ENCODE peak calls at places on chromosomes 1 and 21, in eight cellular contexts. X, U, H, Y, L, J, P and W are unnamed samples.

GRCh38 chr1:151399890-151400235 is 490 bp downstream of the PSMB4 start:
- DNase-seq in U (no peak), Y (no peak), P (no peak), J (no peak), H (no peak), X (no peak), L (peak; percentile 32), W (peak; percentile 42)

GRCh38 chr1:185528084-185528656 is 206.0 kb upstream of the HMCN1 start:
- DNase-seq in U (no peak), L (no peak), Y (no peak), J (no peak), H (no peak), P (no peak), X (no peak), W (no peak)

GRCh38 chr1:19625264-19625663 is 18.8 kb upstream of the NBL1 start:
- DNase-seq in U (no peak), L (no peak), P (no peak), X (no peak), Y (no peak), H (no peak), J (no peak), W (no peak)

GRCh38 chr1:29453502-29454240 is 217.3 kb downstream of the PTPRU start:
- DNase-seq in J (peak; percentile 26), H (peak; percentile 43), X (peak; percentile 58), Y (peak; percentile 74), U (peak; percentile 70), P (peak; percentile 70), L (peak; percentile 88), W (peak; percentile 68)

GRCh38 chr21:26169611-26170470 is 729 bp downstream of the APP start:
- DNase-seq in P (no peak), H (no peak), L (peak; percentile 10), X (peak; percentile 58), Y (peak; percentile 83), U (peak; percentile 16), J (peak; percentile 59), W (no peak)

GRCh38 chr1:41341756-41342562 is 19.3 kb upstream of the FOXO6 start:
- DNase-seq in L (no peak), P (no peak), U (no peak), Y (no peak), H (no peak), X (no peak), J (peak; percentile 77), W (peak; percentile 80)

GRCh38 chr1:67559222-67559700 is 125.7 kb upstream of the GADD45A start:
- DNase-seq in P (no peak), J (no peak), U (no peak), H (no peak), X (peak; percentile 30), Y (no peak), L (peak; percentile 63), W (no peak)

GRCh38 chr1:7039590-7039989 is 254.3 kb downstream of the CAMTA1 start:
- DNase-seq in J (no peak), L (no peak), H (no peak), Y (no peak), U (no peak), P (no peak), X (no peak), W (no peak)

GRCh38 chr1:48543854-48544253 is 71.8 kb upstream of the SPATA6 start:
- DNase-seq in H (no peak), P (no peak), Y (no peak), U (no peak), X (no peak), L (no peak), J (no peak), W (no peak)

GRCh38 chr1:55146781-55147180 is 68.4 kb downstream of the USP24 start:
- DNase-seq in H (no peak), U (no peak), J (no peak), L (peak; percentile 25), P (no peak), X (peak; percentile 22), Y (no peak), W (no peak)

GRCh38 chr1:55147504-55147903 is 67.7 kb downstream of the USP24 start:
- DNase-seq in X (no peak), J (no peak), P (no peak), H (no peak), U (no peak), L (no peak), Y (no peak), W (no peak)

GRCh38 chr1:55141295-55141893 is 73.8 kb downstream of the USP24 start:
- DNase-seq in Y (no peak), U (no peak), L (no peak), J (no peak), X (no peak), P (no peak), H (no peak), W (no peak)

GRCh38 chr1:55143686-55144085 is 71.5 kb downstream of the USP24 start:
- DNase-seq in J (no peak), H (peak; percentile 34), X (peak; percentile 54), P (peak; percentile 56), U (peak; percentile 35), L (peak; percentile 25), Y (no peak), W (peak; percentile 13)

GRCh38 chr1:55144886-55145285 is 70.3 kb downstream of the USP24 start:
- DNase-seq in P (no peak), Y (no peak), J (no peak), H (no peak), X (no peak), U (no peak), L (no peak), W (peak; percentile 21)
- H3K4me3 ChIP-seq in P (no peak overlapping the region), Y (no peak overlapping the region), J (no peak overlapping the region), H (no peak overlapping the region), X (no peak overlapping the region), U (no peak overlapping the region), L (no peak overlapping the region), W (no peak overlapping the region)

GRCh38 chr1:13860023-13860422 is 160.0 kb downstream of the PRDM2 start:
- DNase-seq in J (no peak), P (no peak), L (no peak), H (no peak), U (no peak), Y (no peak), X (no peak), W (no peak)
- TF ChIP-seq MAX in J (no peak), P (no peak), L (no peak), H (no peak), U (no peak), Y (no peak), X (no peak), W (no peak)

GRCh38 chr1:236710328-236710892 is 24.1 kb downstream of the ACTN2 start:
- DNase-seq in L (no peak), H (no peak), U (no peak), P (no peak), J (no peak), Y (no peak), X (no peak), W (no peak)

GRCh38 chr1:236701782-236702181 is 15.5 kb downstream of the ACTN2 start:
- DNase-seq in J (no peak), X (no peak), U (no peak), P (no peak), L (no peak), H (no peak), Y (no peak), W (no peak)

GRCh38 chr1:236702995-236703394 is 16.7 kb downstream of the ACTN2 start:
- DNase-seq in L (no peak), Y (no peak), J (no peak), P (no peak), U (no peak), H (no peak), X (no peak), W (no peak)

GRCh38 chr1:236700903-236701302 is 14.6 kb downstream of the ACTN2 start:
- DNase-seq in H (no peak), U (no peak), Y (no peak), L (no peak), P (no peak), J (no peak), X (no peak), W (no peak)

DNA sequence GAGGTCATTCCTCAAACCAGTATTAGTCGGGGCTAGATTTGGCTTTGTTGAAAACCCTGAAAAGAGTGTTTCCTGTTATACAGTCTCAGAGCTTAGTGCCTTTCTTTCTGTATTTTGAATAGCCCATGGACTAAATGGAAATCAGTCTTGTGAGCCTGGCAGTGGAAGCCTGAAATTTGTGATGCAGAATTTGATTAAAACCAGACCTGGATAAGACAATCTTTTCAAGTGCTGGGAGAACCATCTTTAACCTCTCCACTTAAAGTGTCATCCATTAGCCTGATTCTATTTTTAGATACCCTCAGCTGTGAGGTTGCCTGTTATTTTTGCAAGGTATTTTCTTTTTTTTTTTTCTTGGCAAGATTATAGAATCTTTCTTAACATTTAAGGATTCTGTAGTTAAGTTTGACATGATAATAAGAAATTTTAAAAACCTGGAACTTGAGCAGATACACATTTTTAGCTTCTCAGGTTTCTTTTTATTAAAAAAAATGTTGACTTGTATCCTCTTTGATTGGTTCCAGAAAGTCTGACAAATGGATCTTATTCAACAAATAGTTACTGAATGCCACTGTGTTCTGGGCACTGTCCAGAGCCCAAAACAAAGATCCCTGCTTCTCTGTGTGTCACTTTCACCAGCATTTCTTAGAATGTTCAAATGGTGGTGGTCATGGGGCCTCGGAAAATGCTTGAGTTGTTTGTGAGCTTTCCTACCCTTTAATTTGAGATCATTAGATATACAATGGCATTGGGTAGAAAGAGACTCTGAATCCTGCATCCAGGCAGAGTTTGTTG is 19.7 kb downstream of the ACTN2 start:
- DNase-seq in L (no peak), P (no peak), Y (peak; percentile 42), J (no peak), X (no peak), U (no peak), H (no peak), W (no peak)
- H3K4me3 ChIP-seq in L (no peak overlapping the region), P (no peak overlapping the region), Y (no peak overlapping the region), J (no peak overlapping the region), X (no peak overlapping the region), U (no peak overlapping the region), H (no peak overlapping the region), W (no peak overlapping the region)

GRCh38 chr21:36830041-36830440 is 131.1 kb downstream of the SIM2 start:
- DNase-seq in L (no peak), J (no peak), P (no peak), H (no peak), X (no peak), Y (no peak), U (no peak), W (no peak)

GRCh38 chr21:36821032-36821299 is 122.1 kb downstream of the SIM2 start:
- DNase-seq in L (no peak), P (no peak), H (no peak), Y (no peak), J (no peak), U (no peak), X (no peak), W (no peak)

GRCh38 chr21:36829116-36829515 is 130.2 kb downstream of the SIM2 start:
- DNase-seq in X (no peak), L (no peak), J (no peak), H (no peak), P (no peak), U (no peak), Y (no peak), W (no peak)

GRCh38 chr21:36828208-36828607 is 129.3 kb downstream of the SIM2 start:
- DNase-seq in Y (no peak), H (no peak), J (no peak), X (no peak), P (no peak), L (no peak), U (no peak), W (no peak)

DNA sequence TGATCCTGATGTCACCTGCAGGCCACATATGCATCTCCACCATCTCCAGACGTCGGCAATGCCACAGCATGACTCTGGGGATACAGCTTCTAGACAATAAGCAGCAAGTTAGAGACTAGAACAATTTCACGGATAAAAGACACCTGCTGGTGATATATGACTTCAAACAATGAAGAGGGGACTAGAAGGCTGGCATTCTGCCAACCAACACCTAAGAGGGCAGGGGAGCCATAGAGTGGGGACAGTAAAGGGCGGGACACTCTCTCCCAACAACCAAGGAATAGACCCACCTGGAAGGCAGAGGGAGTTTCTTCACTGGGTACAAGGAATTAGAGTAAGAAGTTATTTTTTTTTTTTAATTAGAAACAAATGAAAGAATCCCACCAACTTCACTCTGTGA is 126.8 kb downstream of the SIM2 start:
- DNase-seq in U (no peak), J (no peak), Y (no peak), P (no peak), L (no peak), X (no peak), H (no peak), W (no peak)
- TF ChIP-seq MAX in U (no peak), J (no peak), Y (no peak), P (no peak), L (no peak), X (no peak), H (no peak), W (no peak)